ENCODE peak calls at places on chromosomes 6 and 20, in nine cellular contexts. V is uterus, F is H1, Y is activated B cell treated with CpG ODN at 0.5 μM for 24 hours, M is RWPE1, D is mucosa of descending colon, P is cardiac muscle cell, N is breast epithelium, L is fibroblast of lung. R is an unnamed sample.

GRCh38 chr6:157708239-157708638 is 114.8 kb upstream of the SNX9 start:
- DNase-seq in V (no peak), F (no peak), Y (no peak), M (no peak), D (no peak), P (no peak), N (no peak), L (no peak), R (no peak)

GRCh38 chr6:27829453-27830211 is 82.6 kb downstream of the OR2B2 start:
- DNase-seq in V (no peak), F (no peak), Y (no peak), M (no peak), D (no peak), P (no peak), N (no peak), L (no peak), R (no peak)

GRCh38 chr20:60233006-60233405 is 274.8 kb downstream of the CDH26 start:
- DNase-seq in V (no peak), F (peak), Y (no peak), M (no peak), D (no peak), P (no peak), N (no peak), L (no peak), R (no peak)

GRCh38 chr6:158631678-158632537 is 12.6 kb downstream of the DYNLT1 start:
- DNase-seq in V (peak), F (no peak), Y (no peak), M (no peak), D (peak), P (peak), N (no peak), L (peak), R (no peak)

GRCh38 chr6:39005774-39006173 is 42.8 kb upstream of the GLP1R start:
- DNase-seq in V (no peak), F (no peak), Y (no peak), M (no peak), D (no peak), P (no peak), N (no peak), L (no peak), R (no peak)

GRCh38 chr6:88403486-88403885 is 237.3 kb upstream of the CNR1 start:
- DNase-seq in V (no peak), F (no peak), Y (no peak), M (no peak), D (no peak), P (peak), N (no peak), L (peak), R (no peak)

GRCh38 chr20:23251779-23252178 is 98.8 kb upstream of the NXT1 start:
- DNase-seq in V (no peak), F (no peak), Y (no peak), M (no peak), D (no peak), P (no peak), N (no peak), L (no peak), R (no peak)

GRCh38 chr6:56745971-56746370 is 103.3 kb upstream of the DST start:
- DNase-seq in V (no peak), F (no peak), Y (no peak), M (no peak), D (no peak), P (no peak), N (no peak), L (no peak), R (no peak)

GRCh38 chr20:33191955-33192354 is 24.0 kb downstream of the BPIFA2 start:
- DNase-seq in V (no peak), F (no peak), Y (no peak), M (no peak), D (no peak), P (no peak), N (no peak), L (no peak), R (no peak)

GRCh38 chr6:38646166-38646565 is 6.4 kb upstream of the BTBD9 start:
- DNase-seq in V (no peak), F (no peak), Y (no peak), M (peak), D (no peak), P (no peak), N (no peak), L (peak), R (no peak)

GRCh38 chr6:12196326-12196936 is 93.7 kb upstream of the EDN1 start:
- DNase-seq in V (no peak), F (no peak), Y (no peak), M (peak), D (no peak), P (peak), N (no peak), L (peak), R (no peak)

GRCh38 chr20:10074513-10074912 is 39.7 kb downstream of the ANKEF1 start:
- DNase-seq in V (no peak), F (no peak), Y (no peak), M (peak), D (no peak), P (peak), N (no peak), L (peak), R (no peak)

GRCh38 chr6:131107166-131107565 is 28.1 kb upstream of the AKAP7 start:
- DNase-seq in V (no peak), F (no peak), Y (no peak), M (no peak), D (no peak), P (peak), N (no peak), L (peak), R (no peak)

GRCh38 chr6:4687989-4688947 is 87.9 kb upstream of the CDYL start:
- DNase-seq in V (no peak), F (no peak), Y (no peak), M (peak), D (no peak), P (peak), N (no peak), L (peak), R (no peak)

GRCh38 chr6:30543824-30544223 is 12.5 kb downstream of the GNL1 start:
- DNase-seq in V (no peak), F (no peak), Y (no peak), M (no peak), D (no peak), P (no peak), N (no peak), L (no peak), R (no peak)

GRCh38 chr6:67722861-67723261 is 912.2 kb upstream of the ADGRB3 start:
- DNase-seq in V (no peak), F (peak), Y (no peak), M (no peak), D (no peak), P (no peak), N (no peak), L (no peak), R (no peak)

GRCh38 chr6:170080828-170081368 is 210.0 kb downstream of the DLL1 start:
- DNase-seq in V (peak), F (peak), Y (no peak), M (no peak), D (no peak), P (no peak), N (no peak), L (no peak), R (peak)

GRCh38 chr6:17352302-17352701 is 41.1 kb upstream of the CAP2 start:
- DNase-seq in V (no peak), F (no peak), Y (no peak), M (no peak), D (no peak), P (no peak), N (no peak), L (peak), R (no peak)

GRCh38 chr6:159098636-159099106 is 53.9 kb upstream of the TAGAP start:
- DNase-seq in V (no peak), F (no peak), Y (peak), M (no peak), D (no peak), P (no peak), N (peak), L (no peak), R (no peak)

GRCh38 chr6:167056370-167056769 is 57.2 kb downstream of the CEP43 start:
- DNase-seq in V (no peak), F (no peak), Y (no peak), M (no peak), D (no peak), P (peak), N (no peak), L (peak), R (no peak)

GRCh38 chr20:10848810-10849370 is 175.1 kb upstream of the JAG1 start:
- DNase-seq in V (peak), F (no peak), Y (no peak), M (peak), D (peak), P (peak), N (no peak), L (peak), R (no peak)

GRCh38 chr6:38640216-38640909 is 634 bp upstream of the BTBD9 start:
- DNase-seq in V (no peak), F (no peak), Y (peak), M (no peak), D (peak), P (peak), N (no peak), L (no peak), R (no peak)

GRCh38 chr6:116395647-116396046 is 24.9 kb downstream of the DSE start:
- DNase-seq in V (no peak), F (no peak), Y (no peak), M (no peak), D (no peak), P (no peak), N (no peak), L (no peak), R (no peak)

GRCh38 chr6:35305117-35305516 is 7.5 kb downstream of the DEF6 start:
- DNase-seq in V (no peak), F (no peak), Y (no peak), M (no peak), D (no peak), P (no peak), N (no peak), L (no peak), R (no peak)

GRCh38 chr20:24676978-24677370 is 207.5 kb downstream of the SYNDIG1 start:
- DNase-seq in V (no peak), F (no peak), Y (no peak), M (no peak), D (no peak), P (no peak), N (no peak), L (no peak), R (no peak)

GRCh38 chr6:133827766-133828165 is 61.1 kb upstream of the TCF21 start:
- DNase-seq in V (no peak), F (no peak), Y (no peak), M (no peak), D (no peak), P (no peak), N (no peak), L (peak), R (no peak)

GRCh38 chr6:73511796-73512195 is 9.0 kb downstream of the EEF1A1 start:
- DNase-seq in V (no peak), F (peak), Y (no peak), M (no peak), D (no peak), P (no peak), N (no peak), L (no peak), R (no peak)

GRCh38 chr20:5001174-5002076 is at the start of gene SLC23A2:
- DNase-seq in V (peak), F (peak), Y (peak), M (peak), D (peak), P (peak), N (no peak), L (peak), R (peak)

GRCh38 chr20:2301164-2301622 is 5.4 kb downstream of the TGM3 start:
- DNase-seq in V (no peak), F (no peak), Y (peak), M (no peak), D (no peak), P (peak), N (peak), L (peak), R (no peak)

GRCh38 chr6:159969204-159969912 is 476 bp downstream of the IGF2R start:
- DNase-seq in V (peak), F (peak), Y (peak), M (no peak), D (peak), P (peak), N (no peak), L (peak), R (peak)

GRCh38 chr6:170033666-170034065 is 257.2 kb downstream of the DLL1 start:
- DNase-seq in V (peak), F (no peak), Y (no peak), M (no peak), D (no peak), P (no peak), N (peak), L (no peak), R (no peak)

DNA sequence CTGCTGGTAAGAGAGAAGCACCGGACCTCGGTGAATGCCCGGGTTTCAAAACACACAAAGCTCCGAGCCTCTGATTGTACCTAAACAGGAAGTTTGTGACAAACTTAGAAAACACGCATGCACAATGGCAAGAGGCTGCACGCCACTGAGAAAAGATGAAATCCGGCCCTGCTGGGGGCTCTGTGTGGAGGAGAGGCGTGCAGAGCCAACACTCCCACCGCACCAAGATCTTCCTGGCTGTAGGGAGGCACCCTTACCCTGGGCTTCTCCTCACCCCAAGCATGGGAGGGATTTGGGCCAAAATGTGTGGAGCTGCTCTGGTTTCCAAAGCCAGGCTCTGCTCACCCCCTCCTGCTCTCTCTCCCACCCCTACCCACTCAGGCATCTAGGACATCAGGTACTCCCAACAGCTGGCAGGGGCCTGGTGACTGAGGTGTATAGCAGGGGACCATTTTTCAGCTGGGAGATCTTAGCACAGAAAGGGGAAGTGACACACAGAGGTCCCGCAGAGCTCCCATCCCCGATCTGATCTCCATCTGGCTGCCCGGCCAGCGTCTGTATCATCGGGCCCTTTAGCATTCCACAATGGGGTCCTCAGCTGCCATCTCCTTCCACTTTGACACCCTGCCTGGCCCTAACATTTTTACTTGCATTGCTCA is 84.2 kb downstream of the TRERF1 start:
- DNase-seq in V (no peak), F (no peak), Y (peak), M (no peak), D (peak), P (no peak), N (no peak), L (peak), R (no peak)
- TF ChIP-seq CTCF in V (no peak), F (no peak), Y (no peak), M (no peak), D (no peak), P (no peak), N (no peak), L (no peak), R (no peak)

DNA sequence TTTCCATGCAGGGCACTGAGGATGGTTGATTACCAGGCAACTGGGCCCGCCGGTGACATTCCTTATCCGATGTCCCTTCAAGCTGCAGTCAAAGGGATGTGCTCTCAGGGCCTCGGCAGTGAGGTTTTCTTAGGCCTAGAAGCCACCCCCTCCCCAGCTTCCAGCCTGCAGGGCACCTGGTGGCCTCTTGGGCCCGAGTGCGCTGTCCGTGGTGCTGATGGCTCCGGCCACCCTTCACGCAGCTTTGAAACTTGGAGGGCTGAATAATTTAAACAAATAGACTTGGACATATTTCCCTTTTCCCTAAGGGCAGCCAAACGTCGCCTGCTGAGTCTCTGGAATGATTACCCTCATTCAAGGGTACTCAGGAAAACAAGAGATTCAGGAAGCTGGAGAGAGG is 8.9 kb upstream of the MLN start:
- DNase-seq in V (no peak), F (peak), Y (no peak), M (peak), D (peak), P (peak), N (no peak), L (peak), R (peak)
- TF ChIP-seq CTCF in V (peak), F (no peak), Y (no peak), M (no peak), D (no peak), P (peak), N (peak), L (peak), R (peak)

GRCh38 chr6:139479433-139480222 is 105.2 kb upstream of the CITED2 start:
- DNase-seq in V (no peak), F (no peak), Y (no peak), M (no peak), D (no peak), P (no peak), N (no peak), L (no peak), R (no peak)
- TF ChIP-seq CTCF in V (no peak), F (no peak), Y (no peak), M (no peak), D (no peak), P (no peak), N (no peak), L (no peak), R (no peak)

GRCh38 chr6:128487055-128487454 is 33.3 kb downstream of the PTPRK start:
- DNase-seq in V (no peak), F (no peak), Y (no peak), M (no peak), D (no peak), P (no peak), N (no peak), L (no peak), R (no peak)
- TF ChIP-seq CTCF in V (no peak), F (peak), Y (no peak), M (no peak), D (no peak), P (peak), N (no peak), L (peak), R (no peak)

R was measured in endothelial cell.